ENCODE peak calls at places on chromosomes 2 and 18, in seven cellular contexts. L is trophoblast cell, U is HCT116, A is fibroblast of lung, K is keratinocyte, E is neural progenitor cell, Q is colonic mucosa. W is an unnamed sample.
A peak's percentile ranks its signal among the peaks of the same experiment; 100 is the strongest.

GRCh38 chr2:46875226-46875899 is 40.2 kb downstream of the MCFD2 start:
- DNase-seq in K (no peak), E (no peak), A (no peak), L (no peak), Q (no peak), U (no peak), W (no peak)

GRCh38 chr18:56121669-56122068 is 516.7 kb downstream of the TXNL1 start:
- DNase-seq in K (no peak), A (no peak), Q (no peak), U (no peak), L (no peak), E (no peak), W (no peak)

GRCh38 chr18:65235966-65236634 is 514.7 kb upstream of the CDH7 start:
- DNase-seq in K (no peak), E (no peak), L (no peak), Q (no peak), U (no peak), A (no peak), W (no peak)

GRCh38 chr18:13611058-13611615 is 115.2 kb downstream of the FAM210A start:
- DNase-seq in K (no peak), U (no peak), E (peak; percentile 51), A (peak; percentile 39), L (peak; percentile 85), Q (no peak), W (peak; percentile 35)

GRCh38 chr18:49767111-49768050 is 46.0 kb downstream of the ACAA2 start:
- DNase-seq in U (no peak), E (no peak), K (no peak), L (no peak), A (no peak), Q (no peak), W (no peak)

GRCh38 chr2:216694201-216694825 is 1.0 kb downstream of the IGFBP5 start:
- DNase-seq in Q (no peak), L (no peak), U (no peak), K (no peak), E (peak; percentile 84), A (peak; percentile 65), W (peak; percentile 38)

GRCh38 chr2:85873679-85874078 is 15.1 kb downstream of the ST3GAL5 start:
- DNase-seq in U (no peak), K (no peak), E (no peak), L (no peak), Q (no peak), A (no peak), W (no peak)

GRCh38 chr18:74382481-74382880 is 66.8 kb downstream of the C18orf63 start:
- DNase-seq in L (no peak), Q (peak; percentile 7), U (no peak), E (no peak), K (no peak), A (no peak), W (no peak)

GRCh38 chr18:24362757-24363156 is 34.9 kb downstream of the OSBPL1A start:
- DNase-seq in E (no peak), L (peak; percentile 74), Q (no peak), A (peak; percentile 24), U (no peak), K (no peak), W (no peak)

GRCh38 chr2:222690564-222691200 is 19.2 kb downstream of the MOGAT1 start:
- DNase-seq in U (peak; percentile 77), K (no peak), E (peak; percentile 91), A (peak; percentile 64), Q (peak; percentile 80), L (peak; percentile 66), W (peak; percentile 50)

GRCh38 chr18:48230459-48231113 is 178.6 kb downstream of the ZBTB7C start:
- DNase-seq in L (peak; percentile 76), A (peak; percentile 34), E (peak; percentile 87), U (peak; percentile 57), Q (peak; percentile 79), K (no peak), W (peak; percentile 15)

GRCh38 chr2:72147971-72148369 is 308 bp upstream of the CYP26B1 start:
- DNase-seq in U (no peak), E (peak; percentile 28), Q (no peak), A (no peak), K (no peak), L (no peak), W (no peak)

GRCh38 chr2:72149556-72150156 is 2.0 kb upstream of the CYP26B1 start:
- DNase-seq in A (peak; percentile 23), K (no peak), L (no peak), E (no peak), Q (no peak), U (no peak), W (no peak)

GRCh38 chr2:72148391-72148974 is 821 bp upstream of the CYP26B1 start:
- DNase-seq in L (no peak), E (peak; percentile 73), Q (no peak), A (no peak), U (no peak), K (no peak), W (no peak)

GRCh38 chr2:72150157-72150960 is 2.7 kb upstream of the CYP26B1 start:
- DNase-seq in E (peak; percentile 88), L (peak; percentile 77), U (peak; percentile 63), Q (peak; percentile 92), A (peak; percentile 56), K (peak; percentile 38), W (peak; percentile 34)

DNA sequence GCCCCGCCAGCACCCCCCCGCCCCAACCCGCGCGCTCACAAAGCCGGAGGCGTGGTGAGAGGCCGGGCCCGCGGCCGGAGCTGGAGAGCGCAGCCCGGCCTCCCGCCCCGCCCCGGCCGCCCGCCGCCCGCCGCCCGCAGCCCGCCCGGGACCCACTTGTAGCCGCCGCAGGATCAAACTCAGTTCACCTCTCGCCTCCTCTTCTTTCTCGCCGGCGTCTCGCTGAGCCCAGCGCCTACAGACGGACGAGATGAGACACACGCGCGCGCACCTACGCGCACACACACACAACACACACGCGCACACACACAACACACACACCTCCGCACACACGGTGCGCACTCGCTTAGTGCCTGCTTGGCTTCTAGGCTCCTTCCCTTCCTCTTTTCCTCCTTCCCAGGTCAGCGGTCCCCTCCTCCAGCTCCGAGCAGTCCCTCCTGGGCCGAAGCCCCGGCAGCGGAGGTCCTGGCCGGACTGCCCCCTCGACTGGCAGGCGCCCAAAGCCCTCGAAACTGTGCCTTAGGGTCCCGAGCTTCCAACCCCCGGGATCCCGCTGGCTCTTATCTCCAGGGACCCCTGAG is 1.4 kb upstream of the CYP26B1 start:
- DNase-seq in A (peak; percentile 40), K (no peak), L (peak; percentile 58), Q (peak; percentile 60), E (peak; percentile 78), U (no peak), W (no peak)
- H3K27me3 ChIP-seq in A (peaks cover 66% of the 10 kb centered on the region), K (peaks cover 55% of the 10 kb centered on the region), L (peaks cover 47% of the 10 kb centered on the region), Q (peaks cover 52% of the 10 kb centered on the region), E (peaks cover 88% of the 10 kb centered on the region), U (no peaks in the 10 kb centered on the region), W (peaks cover 64% of the 10 kb centered on the region)

DNA sequence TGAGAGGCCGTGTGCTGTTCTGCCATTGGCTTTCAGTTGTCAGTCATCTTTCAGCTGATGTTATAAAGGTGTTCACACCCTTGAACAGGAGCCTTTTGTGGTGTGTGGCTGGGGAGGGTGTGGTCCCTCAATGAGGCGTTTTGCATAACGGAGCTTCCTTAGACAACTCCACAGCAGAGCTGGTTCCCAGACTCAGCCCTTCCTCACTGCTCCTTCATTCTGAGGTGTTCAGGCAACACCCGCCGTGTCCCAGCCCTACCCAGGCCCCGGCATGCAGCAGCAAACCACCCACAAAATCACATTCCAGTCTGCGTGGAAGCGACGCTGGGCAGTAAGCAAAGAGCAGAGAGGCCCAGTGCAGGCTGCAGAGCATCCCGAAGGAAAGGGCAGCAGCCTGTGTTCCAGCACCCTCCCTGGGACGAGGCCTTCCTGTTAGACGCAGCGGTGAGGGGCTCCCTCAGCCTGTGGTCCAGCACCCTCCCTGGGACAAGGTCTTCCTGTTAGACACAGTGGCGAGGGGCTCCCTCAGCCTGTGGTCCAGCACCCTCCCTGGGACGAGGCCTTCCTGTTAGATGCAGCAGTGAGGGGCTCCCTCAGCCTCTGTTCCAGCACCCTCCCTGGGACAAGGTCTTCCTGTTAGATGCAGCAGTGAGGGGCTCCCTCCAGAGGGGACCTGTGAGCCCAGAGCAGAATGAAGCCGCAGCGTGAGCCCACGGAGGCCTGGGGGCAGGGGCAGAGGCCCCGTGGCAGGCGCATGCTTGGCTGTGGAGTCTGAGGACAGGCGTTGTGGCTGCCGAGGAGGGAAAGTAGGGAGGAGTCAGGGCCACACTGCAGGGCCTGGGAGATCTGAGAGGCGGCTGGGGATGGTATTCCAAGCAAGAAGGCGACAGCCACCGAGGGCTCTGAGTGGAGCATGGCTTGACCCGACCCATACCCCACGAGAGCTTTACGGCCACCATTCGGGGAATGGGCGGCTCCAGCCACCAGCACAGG is 201.8 kb upstream of the HDAC4 start:
- DNase-seq in U (no peak), L (no peak), A (no peak), E (no peak), K (peak; percentile 2), Q (peak; percentile 13), W (no peak)
- H3K9me3 ChIP-seq in U (no peaks in the 10 kb centered on the region), L (peaks cover 6% of the 10 kb centered on the region), A (no peaks in the 10 kb centered on the region), E (no peaks in the 10 kb centered on the region), K (no peaks in the 10 kb centered on the region), Q (no peaks in the 10 kb centered on the region), W (no peaks in the 10 kb centered on the region)

DNA sequence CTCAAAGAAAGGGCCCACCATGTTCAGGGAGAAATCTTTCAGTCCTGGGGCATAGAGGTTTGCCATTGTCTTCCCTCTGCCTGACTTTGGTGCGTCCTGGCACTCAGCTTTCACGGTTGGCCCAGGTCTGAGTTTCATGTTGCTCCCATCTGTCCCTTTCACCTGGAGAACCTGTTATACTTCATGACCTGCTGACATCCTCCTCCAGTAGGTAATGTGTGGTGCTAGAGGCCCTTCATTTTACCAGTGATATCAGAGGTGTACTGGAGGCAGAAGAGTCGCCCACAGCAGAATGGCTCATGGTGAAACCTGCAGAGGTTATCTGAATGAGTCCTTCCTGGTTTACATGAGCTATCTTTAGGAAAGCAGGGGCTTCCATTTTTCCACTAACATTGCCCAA is 128.8 kb upstream of the DLX2 start:
- DNase-seq in Q (no peak), A (no peak), K (no peak), U (no peak), L (no peak), E (no peak), W (no peak)
- H3K9ac ChIP-seq in Q (peak overlapping the region; percentile 8), A (no peak overlapping the region), K (peak overlapping the region; percentile 44), U (peak overlapping the region; percentile 23), L (no peak overlapping the region), E (no peak overlapping the region), W (no peak overlapping the region)

GRCh38 chr2:71254776-71255175 is 27.9 kb upstream of the PAIP2B start:
- DNase-seq in K (no peak), E (no peak), L (no peak), A (no peak), U (no peak), Q (no peak), W (no peak)
- H3K27me3 ChIP-seq in K (no peaks in the 10 kb centered on the region), E (no peaks in the 10 kb centered on the region), L (no peaks in the 10 kb centered on the region), A (no peaks in the 10 kb centered on the region), U (peaks cover 13% of the 10 kb centered on the region), Q (no peaks in the 10 kb centered on the region), W (peaks cover 13% of the 10 kb centered on the region)

GRCh38 chr2:94769733-94770132 is 101.5 kb upstream of the TEKT4 start:
- DNase-seq in E (no peak), A (no peak), L (no peak), K (no peak), U (no peak), Q (no peak), W (no peak)
- H3K9me3 ChIP-seq in E (peaks cover 13% of the 10 kb centered on the region), A (no peaks in the 10 kb centered on the region), L (peaks cover 30% of the 10 kb centered on the region), K (no peaks in the 10 kb centered on the region), U (no peaks in the 10 kb centered on the region), Q (no peaks in the 10 kb centered on the region), W (no peaks in the 10 kb centered on the region)

DNA sequence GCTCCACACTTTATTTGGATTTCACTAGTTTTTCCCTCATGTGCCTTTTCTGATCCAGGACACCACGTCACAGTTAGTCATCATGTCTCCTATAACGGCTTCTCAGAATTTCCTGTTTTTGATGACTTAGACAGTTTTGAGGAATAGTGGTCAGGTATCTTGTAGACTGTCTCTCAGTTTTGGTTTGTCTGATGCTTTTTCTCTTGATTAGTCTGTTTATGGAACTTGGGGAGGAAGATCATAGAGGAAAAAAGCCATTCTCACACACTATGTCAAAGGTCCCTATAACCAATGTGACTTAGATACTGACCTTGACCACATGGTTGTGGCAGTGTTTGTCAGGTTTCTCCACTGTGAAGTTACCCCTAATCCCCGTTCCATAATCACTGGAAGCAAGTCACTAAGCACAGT is 89.0 kb downstream of the RAPH1 start:
- DNase-seq in Q (no peak), U (no peak), K (no peak), A (peak; percentile 79), E (no peak), L (no peak), W (peak; percentile 72)
- H3K9ac ChIP-seq in Q (no peak overlapping the region), U (no peak overlapping the region), K (no peak overlapping the region), A (no peak overlapping the region), E (no peak overlapping the region), L (no peak overlapping the region), W (no peak overlapping the region)